ENCODE peak calls at places on chromosomes 6 and 20, in seven cellular contexts. J, D, T, F, N, W and V are unnamed samples.

GRCh38 chr6:11911535-11911934 is 100.6 kb upstream of the HIVEP1 start:
- DNase-seq in J (no peak), D (peak; percentile 78), T (no peak), F (no peak), N (no peak), W (no peak), V (no peak)

GRCh38 chr6:47371139-47371874 is 61.6 kb upstream of the TNFRSF21 start:
- DNase-seq in J (no peak), D (no peak), T (no peak), F (no peak), N (no peak), W (no peak), V (no peak)

GRCh38 chr6:154350293-154350692 is 6.3 kb downstream of the IPCEF1 start:
- DNase-seq in J (no peak), D (peak; percentile 63), T (no peak), F (no peak), N (no peak), W (no peak), V (no peak)

GRCh38 chr6:1761472-1761871 is 151.8 kb downstream of the FOXC1 start:
- DNase-seq in J (no peak), D (no peak), T (no peak), F (no peak), N (no peak), W (no peak), V (no peak)

GRCh38 chr6:42916288-42916687 is 435 bp downstream of the PTCRA start:
- DNase-seq in J (no peak), D (no peak), T (no peak), F (no peak), N (no peak), W (no peak), V (no peak)

GRCh38 chr6:13488015-13488895 is 855 bp upstream of the GFOD1 start:
- DNase-seq in J (peak; percentile 61), D (peak; percentile 64), T (peak; percentile 32), F (peak; percentile 62), N (no peak), W (peak; percentile 80), V (peak; percentile 26)

GRCh38 chr20:32354592-32355416 is 3.3 kb upstream of the ASXL1 start:
- DNase-seq in J (no peak), D (peak; percentile 76), T (no peak), F (no peak), N (peak; percentile 19), W (no peak), V (no peak)

GRCh38 chr20:1858859-1859258 is 36.3 kb upstream of the SIRPA start:
- DNase-seq in J (no peak), D (peak; percentile 67), T (no peak), F (no peak), N (no peak), W (no peak), V (no peak)

GRCh38 chr6:63740709-63741108 is 105.1 kb downstream of the PHF3 start:
- DNase-seq in J (no peak), D (peak; percentile 90), T (no peak), F (no peak), N (no peak), W (no peak), V (no peak)

GRCh38 chr6:168683621-168684020 is 242.6 kb downstream of the SMOC2 start:
- DNase-seq in J (no peak), D (no peak), T (no peak), F (no peak), N (no peak), W (no peak), V (no peak)

GRCh38 chr6:13287104-13287503 is 41.2 kb downstream of the TBC1D7 start:
- DNase-seq in J (no peak), D (no peak), T (no peak), F (no peak), N (no peak), W (no peak), V (no peak)

GRCh38 chr20:36848078-36848660 is 27.8 kb upstream of the TLDC2 start:
- DNase-seq in J (no peak), D (peak; percentile 96), T (peak; percentile 52), F (peak; percentile 73), N (no peak), W (peak; percentile 84), V (no peak)

GRCh38 chr6:3664641-3665041 is 86.9 kb downstream of the PXDC1 start:
- DNase-seq in J (no peak), D (peak; percentile 3), T (no peak), F (no peak), N (no peak), W (no peak), V (peak; percentile 62)

GRCh38 chr20:60255866-60256265 is 297.6 kb downstream of the CDH26 start:
- DNase-seq in J (no peak), D (peak; percentile 40), T (no peak), F (no peak), N (no peak), W (no peak), V (no peak)

GRCh38 chr6:25301358-25301757 is 22.2 kb downstream of the CARMIL1 start:
- DNase-seq in J (no peak), D (no peak), T (no peak), F (no peak), N (no peak), W (no peak), V (no peak)

GRCh38 chr20:10020937-10021336 is 13.8 kb upstream of the ANKEF1 start:
- DNase-seq in J (no peak), D (no peak), T (no peak), F (no peak), N (no peak), W (no peak), V (no peak)

GRCh38 chr6:137762168-137763090 is 104.6 kb upstream of the TNFAIP3 start:
- DNase-seq in J (no peak), D (no peak), T (no peak), F (no peak), N (no peak), W (no peak), V (no peak)

GRCh38 chr6:120129228-120129627 is 779.7 kb upstream of the MAN1A1 start:
- DNase-seq in J (no peak), D (no peak), T (no peak), F (no peak), N (no peak), W (no peak), V (no peak)

GRCh38 chr6:44039839-44040350 is 87.4 kb downstream of the MRPL14 start:
- DNase-seq in J (no peak), D (no peak), T (no peak), F (no peak), N (no peak), W (peak; percentile 52), V (no peak)

GRCh38 chr6:156685823-156686428 is 91.3 kb upstream of the ARID1B start:
- DNase-seq in J (peak; percentile 27), D (no peak), T (no peak), F (no peak), N (no peak), W (no peak), V (no peak)

GRCh38 chr6:137227872-137228302 is 8.7 kb upstream of the IFNGR1 start:
- DNase-seq in J (no peak), D (no peak), T (no peak), F (no peak), N (no peak), W (no peak), V (no peak)

GRCh38 chr6:106883808-106884262 is 90.7 kb downstream of the CD24 start:
- DNase-seq in J (no peak), D (no peak), T (no peak), F (no peak), N (no peak), W (no peak), V (no peak)

GRCh38 chr6:1864496-1864895 is 254.8 kb downstream of the FOXC1 start:
- DNase-seq in J (no peak), D (peak; percentile 15), T (no peak), F (no peak), N (no peak), W (no peak), V (no peak)

GRCh38 chr6:32969685-32970412 is 1.5 kb downstream of the BRD2 start:
- DNase-seq in J (peak; percentile 84), D (peak; percentile 96), T (peak; percentile 83), F (peak; percentile 82), N (peak; percentile 44), W (peak; percentile 89), V (peak; percentile 69)

GRCh38 chr6:112429226-112429625 is 82.1 kb downstream of the RFPL4B start:
- DNase-seq in J (no peak), D (peak; percentile 48), T (no peak), F (no peak), N (no peak), W (no peak), V (no peak)
- TF ChIP-seq CTCF in J (no peak), D (peak; percentile 23), T (no peak), F (no peak), N (no peak), W (no peak), V (no peak)

DNA sequence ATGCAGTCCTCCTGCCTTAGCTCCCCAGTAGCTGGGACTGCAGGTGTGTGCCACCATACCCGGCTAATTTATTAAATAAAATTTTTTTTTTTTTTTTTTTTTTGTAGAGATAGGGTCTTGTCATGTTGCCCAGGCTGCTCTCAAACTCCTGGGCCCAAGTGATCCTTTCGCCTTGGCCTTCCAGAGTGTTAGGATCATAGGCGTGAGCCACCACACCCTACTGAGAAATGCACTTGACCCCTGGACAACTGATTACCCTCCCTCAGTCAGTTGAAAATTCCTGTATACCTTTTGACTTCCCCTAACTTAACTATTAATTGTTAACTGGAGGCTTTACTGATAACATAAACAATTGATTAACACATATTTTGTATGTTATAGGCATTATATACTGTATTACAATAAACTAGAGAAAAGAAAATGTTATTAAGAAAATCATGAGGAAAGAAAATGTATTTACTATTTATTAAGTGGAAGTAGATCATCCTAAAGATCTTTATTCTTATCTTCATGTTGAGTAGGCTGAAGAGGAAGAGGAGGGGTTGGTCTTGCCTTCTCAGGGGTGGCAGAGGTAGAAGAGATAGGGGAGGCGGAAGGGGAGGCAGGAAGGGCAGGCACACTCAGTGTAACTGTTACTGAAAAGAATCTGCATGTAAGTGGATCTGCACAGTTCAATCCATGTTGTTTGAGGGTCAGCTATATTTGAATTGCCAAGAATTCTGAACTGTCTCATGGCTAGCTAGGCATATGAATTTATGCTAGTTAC is 104.3 kb downstream of the FARS2 start:
- DNase-seq in J (no peak), D (no peak), T (no peak), F (no peak), N (no peak), W (no peak), V (no peak)
- H3K27ac ChIP-seq in J (no peak overlapping the region), D (no peak overlapping the region), T (no peak overlapping the region), F (no peak overlapping the region), N (no peak overlapping the region), W (no peak overlapping the region), V (no peak overlapping the region)

GRCh38 chr20:48827880-48828733 is at the start of gene PREX1:
- DNase-seq in J (peak; percentile 61), D (peak; percentile 79), T (peak; percentile 35), F (peak; percentile 89), N (peak; percentile 77), W (peak; percentile 85), V (peak; percentile 66)
- TF ChIP-seq CTCF in J (no peak), D (no peak), T (no peak), F (no peak), N (no peak), W (peak; percentile 61), V (peak; percentile 61)

DNA sequence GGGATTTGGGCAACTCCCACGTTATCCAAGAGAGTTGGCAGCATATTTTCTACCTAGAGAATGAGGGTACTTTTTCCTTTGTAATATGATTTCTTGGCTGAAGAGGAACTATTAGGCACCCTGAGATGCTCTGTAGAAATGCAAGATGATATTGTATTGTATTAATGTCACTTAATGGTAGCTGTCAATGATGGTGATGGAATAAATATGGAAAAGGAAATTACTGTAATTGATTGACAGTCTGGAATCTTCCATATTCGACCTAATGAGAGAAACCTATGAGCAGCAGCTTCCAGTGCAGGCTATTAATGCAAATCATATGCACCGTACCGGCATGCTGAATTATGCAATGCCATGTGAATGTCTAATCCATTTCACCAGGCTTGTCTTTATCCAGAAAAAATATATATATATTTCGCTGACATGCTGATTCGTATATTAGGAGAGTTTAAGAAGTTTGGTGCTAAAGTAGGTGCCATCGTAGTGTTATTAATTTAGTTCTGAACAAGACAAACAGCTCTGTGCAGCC is 494.2 kb upstream of the JARID2 start:
- DNase-seq in J (no peak), D (no peak), T (no peak), F (no peak), N (no peak), W (no peak), V (no peak)
- H3K27ac ChIP-seq in J (no peak overlapping the region), D (no peak overlapping the region), T (no peak overlapping the region), F (no peak overlapping the region), N (no peak overlapping the region), W (no peak overlapping the region), V (no peak overlapping the region)